ENCODE peak calls at places on chromosomes 13 and 19, in seven cellular contexts. S is mucosa of descending colon, M is uterus, O is astrocyte of the cerebellum, D is epithelial cell of esophagus, F is heart left ventricle, H is suprapubic skin. V is an unnamed sample.

GRCh38 chr13:102298051-102298450 is 103.8 kb downstream of the FGF14 start:
- DNase-seq in S (no peak), M (no peak), O (no peak), D (no peak), F (no peak), H (no peak), V (no peak)

GRCh38 chr13:94182185-94182761 is 297.2 kb downstream of the DCT start:
- DNase-seq in S (no peak), M (no peak), O (no peak), D (no peak), F (no peak), H (no peak), V (no peak)

GRCh38 chr13:59874973-59875372 is 288.8 kb downstream of the DIAPH3 start:
- DNase-seq in S (no peak), M (no peak), O (no peak), D (no peak), F (no peak), H (no peak), V (no peak)

GRCh38 chr19:1513492-1514294 is 874 bp upstream of the ADAMTSL5 start:
- DNase-seq in S (peak), M (peak), O (no peak), D (peak), F (peak), H (no peak), V (no peak)

GRCh38 chr13:72295173-72295572 is 428.2 kb upstream of the DACH1 start:
- DNase-seq in S (no peak), M (no peak), O (peak), D (no peak), F (no peak), H (no peak), V (no peak)

GRCh38 chr13:49895826-49896225 is 40.3 kb downstream of the SPRYD7 start:
- DNase-seq in S (no peak), M (no peak), O (no peak), D (no peak), F (no peak), H (no peak), V (no peak)

GRCh38 chr13:94416454-94417080 is 62.9 kb downstream of the DCT start:
- DNase-seq in S (no peak), M (no peak), O (no peak), D (peak), F (no peak), H (no peak), V (no peak)

GRCh38 chr19:10000171-10000826 is 10.0 kb downstream of the COL5A3 start:
- DNase-seq in S (peak), M (peak), O (no peak), D (peak), F (peak), H (no peak), V (no peak)

GRCh38 chr13:43305416-43305815 is 282.0 kb downstream of the DNAJC15 start:
- DNase-seq in S (no peak), M (no peak), O (no peak), D (peak), F (no peak), H (no peak), V (no peak)

GRCh38 chr13:77397636-77398035 is 70.7 kb upstream of the MYCBP2 start:
- DNase-seq in S (no peak), M (no peak), O (no peak), D (peak), F (no peak), H (no peak), V (no peak)

GRCh38 chr13:37481858-37482227 is 116.7 kb downstream of the POSTN start:
- DNase-seq in S (no peak), M (no peak), O (no peak), D (no peak), F (no peak), H (no peak), V (no peak)

GRCh38 chr13:25429466-25429865 is 57.7 kb downstream of the ATP8A2 start:
- DNase-seq in S (no peak), M (no peak), O (no peak), D (no peak), F (no peak), H (no peak), V (no peak)

GRCh38 chr19:33661336-33661735 is 39.6 kb downstream of the CHST8 start:
- DNase-seq in S (no peak), M (no peak), O (no peak), D (no peak), F (no peak), H (no peak), V (peak)

GRCh38 chr19:16969127-16969526 is 57.5 kb downstream of the CPAMD8 start:
- DNase-seq in S (no peak), M (no peak), O (no peak), D (peak), F (no peak), H (no peak), V (no peak)

GRCh38 chr13:57408312-57408711 is 223.2 kb upstream of the PCDH17 start:
- DNase-seq in S (no peak), M (no peak), O (no peak), D (no peak), F (no peak), H (no peak), V (no peak)

GRCh38 chr13:37014609-37015008 is 14.0 kb downstream of the EXOSC8 start:
- DNase-seq in S (no peak), M (no peak), O (no peak), D (no peak), F (no peak), H (no peak), V (no peak)

GRCh38 chr13:110116072-110116487 is 190.9 kb downstream of the COL4A1 start:
- DNase-seq in S (peak), M (peak), O (no peak), D (peak), F (peak), H (no peak), V (peak)

GRCh38 chr13:113584205-113584869 is at the start of gene TFDP1:
- DNase-seq in S (peak), M (no peak), O (peak), D (peak), F (peak), H (peak), V (peak)

GRCh38 chr19:47035127-47035494 is 13.3 kb downstream of the TMEM160 start:
- DNase-seq in S (peak), M (no peak), O (no peak), D (peak), F (peak), H (no peak), V (no peak)

GRCh38 chr13:89932902-89933301 is 1414.6 kb upstream of the MIR17HG start:
- DNase-seq in S (no peak), M (no peak), O (no peak), D (no peak), F (no peak), H (no peak), V (no peak)

GRCh38 chr13:50685491-50685890 is 158.0 kb downstream of the DLEU7 start:
- DNase-seq in S (peak), M (peak), O (peak), D (peak), F (peak), H (no peak), V (no peak)

GRCh38 chr19:39408392-39409206 is 2.0 kb downstream of the ZFP36 start:
- DNase-seq in S (peak), M (peak), O (no peak), D (peak), F (no peak), H (no peak), V (no peak)

GRCh38 chr13:48161530-48162179 is 66.8 kb upstream of the MED4 start:
- DNase-seq in S (peak), M (no peak), O (no peak), D (no peak), F (peak), H (peak), V (no peak)

GRCh38 chr19:2270572-2271515 is 11.1 kb downstream of the PEAK3 start:
- DNase-seq in S (peak), M (peak), O (peak), D (peak), F (peak), H (peak), V (peak)

GRCh38 chr13:37413161-37413560 is 185.4 kb downstream of the POSTN start:
- DNase-seq in S (no peak), M (no peak), O (no peak), D (no peak), F (no peak), H (no peak), V (no peak)

GRCh38 chr13:31878495-31878894 is 139.2 kb downstream of the RXFP2 start:
- DNase-seq in S (no peak), M (no peak), O (no peak), D (no peak), F (no peak), H (no peak), V (no peak)

GRCh38 chr13:70568571-70568970 is 460.3 kb upstream of the KLHL1 start:
- DNase-seq in S (peak), M (no peak), O (peak), D (peak), F (no peak), H (no peak), V (no peak)

GRCh38 chr13:93525087-93525486 is 298.5 kb downstream of the GPC6 start:
- DNase-seq in S (no peak), M (no peak), O (no peak), D (no peak), F (no peak), H (no peak), V (no peak)

GRCh38 chr13:77868717-77869116 is 49.9 kb downstream of the EDNRB start:
- DNase-seq in S (no peak), M (no peak), O (no peak), D (peak), F (no peak), H (no peak), V (no peak)

GRCh38 chr13:90455861-90456260 is 891.6 kb upstream of the MIR17HG start:
- DNase-seq in S (no peak), M (no peak), O (no peak), D (peak), F (no peak), H (no peak), V (no peak)

GRCh38 chr13:59450218-59450617 is 713.5 kb downstream of the DIAPH3 start:
- DNase-seq in S (no peak), M (no peak), O (no peak), D (no peak), F (no peak), H (no peak), V (no peak)

GRCh38 chr19:47099576-47100050 is 14.0 kb downstream of the ZC3H4 start:
- DNase-seq in S (no peak), M (no peak), O (no peak), D (no peak), F (no peak), H (no peak), V (no peak)

DNA sequence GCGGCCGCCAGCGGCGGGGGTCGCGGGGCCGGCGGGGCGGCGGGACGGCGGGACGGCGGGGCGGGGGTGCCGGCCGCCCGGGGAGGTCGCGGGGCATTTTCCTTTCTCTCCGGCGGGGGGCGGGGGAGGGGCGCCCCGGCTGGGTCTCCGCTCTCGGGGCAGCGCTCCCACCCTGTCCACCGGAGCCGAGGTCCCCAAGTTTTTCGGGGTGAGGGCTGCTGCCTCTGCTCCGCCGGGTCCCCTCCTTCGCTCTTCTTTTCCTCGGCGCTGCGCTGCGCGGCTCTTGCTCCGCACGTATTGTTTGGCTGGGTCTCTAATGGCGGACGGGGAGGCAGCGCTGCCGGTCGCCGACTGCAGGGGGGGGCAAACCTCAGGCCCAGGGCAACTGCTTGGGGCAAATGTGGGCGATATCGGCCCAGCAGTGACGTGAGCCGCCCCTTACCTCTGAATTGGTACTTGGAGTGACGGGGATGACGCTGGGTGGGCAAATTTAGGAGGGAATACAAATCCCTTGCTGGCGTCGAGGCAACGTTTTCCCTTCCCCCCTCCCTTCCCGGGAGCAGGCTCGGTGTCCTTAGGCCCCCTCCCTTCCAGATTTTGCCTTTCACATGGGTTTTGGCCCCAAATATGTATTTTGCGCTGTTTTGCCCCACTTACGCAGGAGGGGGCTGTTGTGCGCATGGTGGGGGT is 759 bp downstream of the ZMYM2 start:
- DNase-seq in S (peak), M (peak), O (no peak), D (peak), F (peak), H (peak), V (peak)
- TF ChIP-seq CTCF in S (no peak), M (no peak), O (no peak), D (no peak), F (no peak), H (no peak), V (peak)

GRCh38 chr19:19120308-19121156 is 17.7 kb downstream of the TMEM161A start:
- DNase-seq in S (peak), M (peak), O (no peak), D (peak), F (peak), H (no peak), V (no peak)

GRCh38 chr19:19123386-19123785 is 14.9 kb downstream of the TMEM161A start:
- DNase-seq in S (no peak), M (no peak), O (no peak), D (no peak), F (no peak), H (no peak), V (no peak)

GRCh38 chr19:19121371-19121770 is 16.9 kb downstream of the TMEM161A start:
- DNase-seq in S (no peak), M (no peak), O (no peak), D (no peak), F (no peak), H (no peak), V (no peak)

GRCh38 chr19:19126102-19126501 is 12.2 kb downstream of the TMEM161A start:
- DNase-seq in S (no peak), M (no peak), O (no peak), D (no peak), F (no peak), H (no peak), V (no peak)

GRCh38 chr19:19122902-19123301 is 15.4 kb downstream of the TMEM161A start:
- DNase-seq in S (no peak), M (no peak), O (no peak), D (no peak), F (no peak), H (no peak), V (no peak)
- TF ChIP-seq CTCF in S (no peak), M (no peak), O (no peak), D (no peak), F (no peak), H (no peak), V (no peak)

DNA sequence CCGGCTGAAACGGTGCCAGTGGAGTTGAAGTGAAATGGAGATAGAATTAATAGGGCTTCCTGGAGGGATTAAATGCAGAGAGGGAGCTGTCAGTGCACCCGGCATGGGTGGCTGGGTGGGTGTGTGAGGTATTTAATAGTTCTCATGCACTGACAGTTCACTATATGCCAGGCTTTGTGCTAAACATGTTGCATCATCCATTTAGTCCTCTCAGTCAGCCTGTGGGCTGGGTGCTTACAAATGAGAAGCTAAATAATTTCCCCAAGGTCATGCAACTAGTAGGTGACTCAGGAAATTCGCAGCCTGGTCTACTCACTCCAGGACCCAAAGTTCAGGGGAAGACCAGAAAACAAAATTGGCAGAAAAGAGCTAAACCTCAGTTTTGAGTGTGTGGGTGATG is 63.5 kb upstream of the SPATA13 start:
- DNase-seq in S (no peak), M (no peak), O (no peak), D (peak), F (no peak), H (no peak), V (no peak)
- TF ChIP-seq CTCF in S (no peak), M (no peak), O (no peak), D (no peak), F (no peak), H (no peak), V (no peak)

DNA sequence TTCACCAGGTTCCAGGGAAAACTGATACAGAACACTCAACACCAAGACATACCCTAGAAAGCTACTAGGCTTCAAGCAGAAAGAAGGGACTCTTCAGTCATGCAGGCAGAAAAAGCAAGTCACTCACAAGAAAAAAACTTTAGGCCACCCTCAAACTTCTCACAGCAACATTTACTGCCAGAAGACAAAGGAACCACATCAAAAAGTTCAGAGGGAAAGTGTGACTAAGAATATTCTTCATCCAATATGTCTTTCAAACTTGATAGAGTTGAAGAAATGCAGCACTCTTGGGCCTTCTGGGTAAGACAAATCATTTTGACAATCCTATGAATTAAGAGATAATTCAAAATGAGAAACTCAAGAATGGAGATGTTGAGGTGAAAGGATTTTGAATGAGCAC is 7.7 kb downstream of the DZIP1 start:
- DNase-seq in S (no peak), M (no peak), O (no peak), D (no peak), F (no peak), H (no peak), V (no peak)
- TF ChIP-seq CTCF in S (no peak), M (no peak), O (no peak), D (no peak), F (no peak), H (no peak), V (no peak)

GRCh38 chr13:99509477-99509876 is 8.2 kb downstream of the TM9SF2 start:
- DNase-seq in S (no peak), M (no peak), O (no peak), D (no peak), F (no peak), H (no peak), V (peak)

GRCh38 chr13:99507054-99507453 is 5.8 kb downstream of the TM9SF2 start:
- DNase-seq in S (no peak), M (no peak), O (no peak), D (no peak), F (no peak), H (no peak), V (no peak)

GRCh38 chr13:99506632-99507031 is 5.4 kb downstream of the TM9SF2 start:
- DNase-seq in S (peak), M (no peak), O (no peak), D (no peak), F (no peak), H (no peak), V (no peak)

GRCh38 chr13:99501952-99502310 is 659 bp downstream of the TM9SF2 start:
- DNase-seq in S (peak), M (no peak), O (no peak), D (peak), F (peak), H (peak), V (no peak)

GRCh38 chr13:99505814-99506269 is 4.6 kb downstream of the TM9SF2 start:
- DNase-seq in S (no peak), M (no peak), O (no peak), D (peak), F (no peak), H (no peak), V (no peak)
- TF ChIP-seq CTCF in S (no peak), M (peak), O (no peak), D (peak), F (peak), H (no peak), V (peak)